ENCODE peak calls at places on chromosomes 7 and 10, in five cellular contexts. U is HCT116, S is K562, N is SK-N-SH, B is HepG2. T is an unnamed sample.

GRCh38 chr7:31488562-31489203 is 25.2 kb upstream of the ITPRID1 start:
- DNase-seq in S (peak; percentile 86), B (peak; percentile 31), U (peak; percentile 41), N (peak; percentile 65), T (peak; percentile 75)

GRCh38 chr7:99860281-99861127 is 16.3 kb downstream of the OR2AE1 start:
- DNase-seq in U (no peak), S (no peak), N (no peak), B (peak; percentile 97), T (no peak)

GRCh38 chr10:128221787-128222186 is 95.6 kb upstream of the MKI67 start:
- DNase-seq in B (no peak), N (no peak), U (no peak), S (no peak), T (no peak)

GRCh38 chr10:97858001-97858439 is 8.4 kb downstream of the GOLGA7B start:
- DNase-seq in S (no peak), B (no peak), N (no peak), U (no peak), T (no peak)

GRCh38 chr7:920351-921070 is 34.0 kb downstream of the ADAP1 start:
- DNase-seq in N (no peak), U (no peak), S (no peak), B (no peak), T (no peak)

GRCh38 chr7:29563590-29564454 is at the start of gene PRR15:
- DNase-seq in S (no peak), B (peak; percentile 64), N (peak; percentile 80), U (peak; percentile 76), T (peak; percentile 90)

GRCh38 chr7:19665399-19666008 is 43.3 kb downstream of the POLR1F start:
- DNase-seq in U (peak; percentile 12), S (peak; percentile 32), N (peak; percentile 39), B (peak; percentile 7), T (peak; percentile 58)

GRCh38 chr7:80724249-80724871 is 85.9 kb downstream of the CD36 start:
- DNase-seq in N (no peak), S (no peak), B (peak; percentile 13), U (no peak), T (no peak)

GRCh38 chr10:33253411-33253810 is 81.1 kb downstream of the NRP1 start:
- DNase-seq in S (no peak), N (no peak), U (no peak), B (no peak), T (no peak)

GRCh38 chr7:17099083-17099973 is 199.1 kb upstream of the AHR start:
- DNase-seq in N (no peak), U (peak; percentile 69), B (peak; percentile 98), S (no peak), T (peak; percentile 20)
- TF ChIP-seq JUND in N (no peak), U (peak; percentile 71), B (peak; percentile 67), S (no peak), T (no peak)

GRCh38 chr7:28068811-28069216 is 111.8 kb downstream of the JAZF1 start:
- DNase-seq in S (no peak), U (no peak), N (no peak), B (no peak), T (no peak)
- TF ChIP-seq JUND in S (no peak), U (no peak), N (no peak), B (no peak), T (no peak)

GRCh38 chr7:4828720-4829383 is 33.0 kb downstream of the PAPOLB start:
- DNase-seq in N (no peak), B (no peak), S (no peak), U (no peak), T (no peak)
- TF ChIP-seq JUND in N (no peak), B (no peak), S (no peak), U (no peak), T (no peak)

DNA sequence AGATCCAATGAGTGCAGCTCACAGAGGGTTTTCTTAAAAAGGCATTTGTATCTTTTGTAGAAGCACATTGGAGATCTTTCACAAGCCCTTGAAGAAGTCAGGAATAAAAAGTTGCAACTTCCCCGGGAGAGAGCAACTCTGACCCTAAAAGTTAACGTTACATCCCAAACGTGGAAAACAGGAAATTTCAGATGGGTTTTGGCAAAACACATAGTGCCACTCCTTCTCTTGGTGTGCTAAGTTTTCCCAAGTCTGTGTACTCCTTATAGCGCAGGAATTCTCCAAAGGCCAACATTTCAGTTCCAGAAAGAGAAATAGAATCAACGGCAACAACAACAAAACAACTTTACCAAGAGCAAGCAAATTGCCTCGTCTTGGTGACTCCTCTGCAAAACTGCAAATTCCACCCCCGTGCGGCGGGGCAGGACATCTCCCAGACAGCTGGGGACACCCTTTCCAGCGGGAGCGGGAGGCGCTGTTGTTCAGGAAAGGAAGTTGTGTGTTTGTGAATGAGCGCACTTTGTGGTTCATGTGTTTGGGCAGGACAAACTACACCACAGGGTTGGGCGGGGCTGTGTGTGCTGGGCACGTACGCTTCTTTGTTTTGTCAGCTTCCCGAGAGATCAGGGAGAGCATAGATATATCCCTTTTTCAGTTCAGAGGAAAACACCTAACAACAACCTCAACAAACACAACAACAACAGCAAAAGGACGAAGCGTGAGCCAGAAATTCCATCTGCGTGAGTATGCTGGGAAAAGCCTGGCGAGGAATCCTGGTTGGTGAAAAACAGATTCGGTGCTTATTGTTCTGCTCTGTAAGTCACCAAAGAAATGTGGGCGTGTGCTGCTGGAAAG is 294.7 kb upstream of the PITRM1 start:
- DNase-seq in B (no peak), S (no peak), U (peak; percentile 93), N (no peak), T (peak; percentile 99)
- TF ChIP-seq JUND in B (no peak), S (no peak), U (peak; percentile 63), N (peak; percentile 76), T (peak; percentile 68)